ENCODE peak calls at places on chromosomes 5 and 9, in four cellular contexts. One of them, this sample, is unnamed.

GRCh38 chr9:100354121-100354800 is 1.5 kb upstream of the TEX10 start:
- DNase-seq in naive B cell: no peak
- DNase-seq in stimulated activated CD8-positive, alpha-beta memory T cell treated with anti-CD3 and anti-CD28 coated beads, Interleukin-4, amount 100 ng/mL, for 1 hour: no peak
- DNase-seq in T-helper 22 cell: no peak
- DNase-seq in this sample: no peak

GRCh38 chr9:94974154-94974860 is 247.8 kb downstream of the AOPEP start:
- DNase-seq in T-helper 22 cell: no peak
- DNase-seq in stimulated activated CD8-positive, alpha-beta memory T cell treated with anti-CD3 and anti-CD28 coated beads, Interleukin-4, amount 100 ng/mL, for 1 hour: no peak
- DNase-seq in naive B cell: no peak
- DNase-seq in this sample: no peak

GRCh38 chr9:116765009-116765408 is 77.9 kb downstream of the TRIM32 start:
- DNase-seq in naive B cell: no peak
- DNase-seq in T-helper 22 cell: no peak
- DNase-seq in stimulated activated CD8-positive, alpha-beta memory T cell treated with anti-CD3 and anti-CD28 coated beads, Interleukin-4, amount 100 ng/mL, for 1 hour: no peak
- DNase-seq in this sample: no peak

GRCh38 chr5:111737716-111738115 is 19.3 kb downstream of the NREP start:
- DNase-seq in naive B cell: no peak
- DNase-seq in T-helper 22 cell: no peak
- DNase-seq in stimulated activated CD8-positive, alpha-beta memory T cell treated with anti-CD3 and anti-CD28 coated beads, Interleukin-4, amount 100 ng/mL, for 1 hour: no peak
- DNase-seq in this sample: no peak

GRCh38 chr9:111356567-111357244 is 26.7 kb upstream of the OR2K2 start:
- DNase-seq in stimulated activated CD8-positive, alpha-beta memory T cell treated with anti-CD3 and anti-CD28 coated beads, Interleukin-4, amount 100 ng/mL, for 1 hour: no peak
- DNase-seq in T-helper 22 cell: no peak
- DNase-seq in naive B cell: no peak
- DNase-seq in this sample: no peak

GRCh38 chr5:180844432-180844831 is 16.6 kb downstream of the ZFP62 start:
- DNase-seq in T-helper 22 cell: no peak
- DNase-seq in stimulated activated CD8-positive, alpha-beta memory T cell treated with anti-CD3 and anti-CD28 coated beads, Interleukin-4, amount 100 ng/mL, for 1 hour: no peak
- DNase-seq in naive B cell: no peak
- DNase-seq in this sample: no peak

GRCh38 chr5:137329581-137329980 is 169.5 kb downstream of the SPOCK1 start:
- DNase-seq in stimulated activated CD8-positive, alpha-beta memory T cell treated with anti-CD3 and anti-CD28 coated beads, Interleukin-4, amount 100 ng/mL, for 1 hour: no peak
- DNase-seq in T-helper 22 cell: no peak
- DNase-seq in naive B cell: no peak
- DNase-seq in this sample: no peak

GRCh38 chr9:95807326-95807947 is 68.1 kb upstream of the ERCC6L2 start:
- DNase-seq in naive B cell: no peak
- DNase-seq in stimulated activated CD8-positive, alpha-beta memory T cell treated with anti-CD3 and anti-CD28 coated beads, Interleukin-4, amount 100 ng/mL, for 1 hour: no peak
- DNase-seq in T-helper 22 cell: no peak
- DNase-seq in this sample: no peak

GRCh38 chr9:136372561-136373299 is 739 bp downstream of the CARD9 start:
- DNase-seq in stimulated activated CD8-positive, alpha-beta memory T cell treated with anti-CD3 and anti-CD28 coated beads, Interleukin-4, amount 100 ng/mL, for 1 hour: no peak
- DNase-seq in T-helper 22 cell: no peak
- DNase-seq in naive B cell: no peak
- DNase-seq in this sample: no peak

GRCh38 chr9:88173378-88173999 is 35.2 kb upstream of the SPATA31C2 start:
- DNase-seq in naive B cell: peak
- DNase-seq in stimulated activated CD8-positive, alpha-beta memory T cell treated with anti-CD3 and anti-CD28 coated beads, Interleukin-4, amount 100 ng/mL, for 1 hour: peak
- DNase-seq in T-helper 22 cell: peak
- DNase-seq in this sample: no peak

GRCh38 chr5:172952034-172952511 is 7.2 kb upstream of the RPL26L1 start:
- DNase-seq in naive B cell: no peak
- DNase-seq in T-helper 22 cell: no peak
- DNase-seq in stimulated activated CD8-positive, alpha-beta memory T cell treated with anti-CD3 and anti-CD28 coated beads, Interleukin-4, amount 100 ng/mL, for 1 hour: no peak
- DNase-seq in this sample: no peak

GRCh38 chr5:93721045-93721444 is 20.4 kb downstream of the POU5F2 start:
- DNase-seq in T-helper 22 cell: no peak
- DNase-seq in naive B cell: no peak
- DNase-seq in stimulated activated CD8-positive, alpha-beta memory T cell treated with anti-CD3 and anti-CD28 coated beads, Interleukin-4, amount 100 ng/mL, for 1 hour: no peak
- DNase-seq in this sample: peak

GRCh38 chr9:36165766-36166149 is 3.4 kb upstream of the CCIN start:
- DNase-seq in stimulated activated CD8-positive, alpha-beta memory T cell treated with anti-CD3 and anti-CD28 coated beads, Interleukin-4, amount 100 ng/mL, for 1 hour: no peak
- DNase-seq in naive B cell: no peak
- DNase-seq in T-helper 22 cell: no peak
- DNase-seq in this sample: no peak

GRCh38 chr5:124341066-124341943 is 405.1 kb downstream of the ZNF608 start:
- DNase-seq in naive B cell: no peak
- DNase-seq in T-helper 22 cell: no peak
- DNase-seq in stimulated activated CD8-positive, alpha-beta memory T cell treated with anti-CD3 and anti-CD28 coated beads, Interleukin-4, amount 100 ng/mL, for 1 hour: no peak
- DNase-seq in this sample: no peak

GRCh38 chr5:6480133-6481051 is 31.7 kb downstream of the UBE2QL1 start:
- DNase-seq in stimulated activated CD8-positive, alpha-beta memory T cell treated with anti-CD3 and anti-CD28 coated beads, Interleukin-4, amount 100 ng/mL, for 1 hour: no peak
- DNase-seq in T-helper 22 cell: no peak
- DNase-seq in naive B cell: no peak
- DNase-seq in this sample: no peak

GRCh38 chr9:111833941-111834340 is 39.2 kb upstream of the SHOC1 start:
- DNase-seq in stimulated activated CD8-positive, alpha-beta memory T cell treated with anti-CD3 and anti-CD28 coated beads, Interleukin-4, amount 100 ng/mL, for 1 hour: no peak
- DNase-seq in T-helper 22 cell: no peak
- DNase-seq in naive B cell: no peak
- DNase-seq in this sample: no peak

GRCh38 chr5:146103594-146103993 is 1.8 kb downstream of the PLAC8L1 start:
- DNase-seq in naive B cell: no peak
- DNase-seq in T-helper 22 cell: no peak
- DNase-seq in stimulated activated CD8-positive, alpha-beta memory T cell treated with anti-CD3 and anti-CD28 coated beads, Interleukin-4, amount 100 ng/mL, for 1 hour: no peak
- DNase-seq in this sample: no peak

GRCh38 chr5:2257326-2258244 is 374.9 kb upstream of the IRX4 start:
- DNase-seq in stimulated activated CD8-positive, alpha-beta memory T cell treated with anti-CD3 and anti-CD28 coated beads, Interleukin-4, amount 100 ng/mL, for 1 hour: no peak
- DNase-seq in T-helper 22 cell: no peak
- DNase-seq in naive B cell: no peak
- DNase-seq in this sample: no peak

GRCh38 chr9:30846644-30847043 is 1537.8 kb upstream of the ACO1 start:
- DNase-seq in stimulated activated CD8-positive, alpha-beta memory T cell treated with anti-CD3 and anti-CD28 coated beads, Interleukin-4, amount 100 ng/mL, for 1 hour: no peak
- DNase-seq in T-helper 22 cell: no peak
- DNase-seq in naive B cell: no peak
- DNase-seq in this sample: no peak

GRCh38 chr5:91955610-91956009 is 572.5 kb upstream of the ARRDC3 start:
- DNase-seq in naive B cell: no peak
- DNase-seq in stimulated activated CD8-positive, alpha-beta memory T cell treated with anti-CD3 and anti-CD28 coated beads, Interleukin-4, amount 100 ng/mL, for 1 hour: no peak
- DNase-seq in T-helper 22 cell: no peak
- DNase-seq in this sample: no peak

GRCh38 chr5:102905052-102905451 is 149.9 kb downstream of the PAM start:
- DNase-seq in stimulated activated CD8-positive, alpha-beta memory T cell treated with anti-CD3 and anti-CD28 coated beads, Interleukin-4, amount 100 ng/mL, for 1 hour: no peak
- DNase-seq in naive B cell: no peak
- DNase-seq in T-helper 22 cell: no peak
- DNase-seq in this sample: no peak

GRCh38 chr9:30967484-30967883 is 1417.0 kb upstream of the ACO1 start:
- DNase-seq in naive B cell: no peak
- DNase-seq in stimulated activated CD8-positive, alpha-beta memory T cell treated with anti-CD3 and anti-CD28 coated beads, Interleukin-4, amount 100 ng/mL, for 1 hour: no peak
- DNase-seq in T-helper 22 cell: no peak
- DNase-seq in this sample: no peak

GRCh38 chr5:24786108-24786507 is 141.3 kb upstream of the CDH10 start:
- DNase-seq in T-helper 22 cell: no peak
- DNase-seq in stimulated activated CD8-positive, alpha-beta memory T cell treated with anti-CD3 and anti-CD28 coated beads, Interleukin-4, amount 100 ng/mL, for 1 hour: no peak
- DNase-seq in naive B cell: no peak
- DNase-seq in this sample: no peak

GRCh38 chr5:154309805-154310204 is 119.3 kb downstream of the GALNT10 start:
- DNase-seq in naive B cell: no peak
- DNase-seq in T-helper 22 cell: no peak
- DNase-seq in stimulated activated CD8-positive, alpha-beta memory T cell treated with anti-CD3 and anti-CD28 coated beads, Interleukin-4, amount 100 ng/mL, for 1 hour: no peak
- DNase-seq in this sample: no peak

GRCh38 chr5:32601623-32602295 is 16.4 kb downstream of the SUB1 start:
- DNase-seq in T-helper 22 cell: no peak
- DNase-seq in naive B cell: no peak
- DNase-seq in stimulated activated CD8-positive, alpha-beta memory T cell treated with anti-CD3 and anti-CD28 coated beads, Interleukin-4, amount 100 ng/mL, for 1 hour: no peak
- DNase-seq in this sample: no peak

GRCh38 chr9:20319641-20320337 is 302.5 kb downstream of the MLLT3 start:
- DNase-seq in stimulated activated CD8-positive, alpha-beta memory T cell treated with anti-CD3 and anti-CD28 coated beads, Interleukin-4, amount 100 ng/mL, for 1 hour: no peak
- DNase-seq in T-helper 22 cell: no peak
- DNase-seq in naive B cell: no peak
- DNase-seq in this sample: peak

GRCh38 chr9:100160021-100160420 is 61.0 kb downstream of the INVS start:
- DNase-seq in stimulated activated CD8-positive, alpha-beta memory T cell treated with anti-CD3 and anti-CD28 coated beads, Interleukin-4, amount 100 ng/mL, for 1 hour: no peak
- DNase-seq in T-helper 22 cell: no peak
- DNase-seq in naive B cell: no peak
- DNase-seq in this sample: no peak

GRCh38 chr5:14762568-14763216 is 98.2 kb downstream of the OTULIN start:
- DNase-seq in stimulated activated CD8-positive, alpha-beta memory T cell treated with anti-CD3 and anti-CD28 coated beads, Interleukin-4, amount 100 ng/mL, for 1 hour: no peak
- DNase-seq in naive B cell: no peak
- DNase-seq in T-helper 22 cell: no peak
- DNase-seq in this sample: no peak

GRCh38 chr9:134559013-134559412 is 82.6 kb upstream of the COL5A1 start:
- DNase-seq in naive B cell: no peak
- DNase-seq in stimulated activated CD8-positive, alpha-beta memory T cell treated with anti-CD3 and anti-CD28 coated beads, Interleukin-4, amount 100 ng/mL, for 1 hour: no peak
- DNase-seq in T-helper 22 cell: no peak
- DNase-seq in this sample: no peak

GRCh38 chr9:125632321-125633115 is 74.5 kb downstream of the MAPKAP1 start:
- DNase-seq in stimulated activated CD8-positive, alpha-beta memory T cell treated with anti-CD3 and anti-CD28 coated beads, Interleukin-4, amount 100 ng/mL, for 1 hour: no peak
- DNase-seq in T-helper 22 cell: no peak
- DNase-seq in naive B cell: peak
- DNase-seq in this sample: no peak

GRCh38 chr5:5026407-5026780 is 113.7 kb upstream of the ADAMTS16 start:
- DNase-seq in stimulated activated CD8-positive, alpha-beta memory T cell treated with anti-CD3 and anti-CD28 coated beads, Interleukin-4, amount 100 ng/mL, for 1 hour: no peak
- DNase-seq in T-helper 22 cell: no peak
- DNase-seq in naive B cell: no peak
- DNase-seq in this sample: no peak

GRCh38 chr5:143557061-143557818 is 153.8 kb upstream of the NR3C1 start:
- DNase-seq in T-helper 22 cell: no peak
- DNase-seq in naive B cell: no peak
- DNase-seq in stimulated activated CD8-positive, alpha-beta memory T cell treated with anti-CD3 and anti-CD28 coated beads, Interleukin-4, amount 100 ng/mL, for 1 hour: no peak
- DNase-seq in this sample: no peak